ENCODE peak calls at places on chromosome 9, in seven cellular contexts. Q is psoas muscle, R is astrocyte, D is GM23338, U is endothelial cell of umbilical vein, E is hepatocyte, V is ovary. K is an unnamed sample.

GRCh38 chr9:131019387-131020239 is 10.6 kb downstream of the LAMC3 start:
- DNase-seq in U (no peak), E (peak), V (no peak), R (no peak), Q (no peak), D (no peak), K (no peak)

GRCh38 chr9:71691036-71691435 is 77.3 kb downstream of the CEMIP2 start:
- DNase-seq in R (no peak), Q (no peak), E (no peak), V (no peak), U (no peak), D (no peak), K (no peak)

GRCh38 chr9:38687389-38687842 is 32.5 kb downstream of the FAM240B start:
- DNase-seq in U (no peak), Q (peak), V (no peak), R (peak), E (peak), D (peak), K (peak)

GRCh38 chr9:112377087-112377486 is 2.8 kb upstream of the HSDL2 start:
- DNase-seq in D (no peak), V (no peak), E (no peak), Q (no peak), U (no peak), R (no peak), K (no peak)

GRCh38 chr9:131873361-131873760 is 133.5 kb upstream of the RAPGEF1 start:
- DNase-seq in R (no peak), Q (no peak), D (no peak), U (no peak), E (no peak), V (no peak), K (no peak)

GRCh38 chr9:21866302-21866701 is 63.9 kb downstream of the MTAP start:
- DNase-seq in D (no peak), E (no peak), Q (no peak), R (no peak), U (no peak), V (no peak), K (no peak)

GRCh38 chr9:124447297-124447661 is 3.0 kb upstream of the ADGRD2 start:
- DNase-seq in V (no peak), R (no peak), E (no peak), D (no peak), Q (no peak), U (no peak), K (no peak)

GRCh38 chr9:69213647-69214046 is 39.6 kb downstream of the TJP2 start:
- DNase-seq in U (no peak), Q (no peak), E (no peak), R (no peak), V (no peak), D (no peak), K (no peak)

GRCh38 chr9:109245300-109245897 is 75.5 kb downstream of the EPB41L4B start:
- DNase-seq in D (no peak), U (peak), Q (no peak), E (no peak), V (no peak), R (no peak), K (no peak)

GRCh38 chr9:21695874-21696341 is 106.5 kb upstream of the MTAP start:
- DNase-seq in E (no peak), Q (no peak), D (no peak), R (no peak), V (no peak), U (no peak), K (no peak)

GRCh38 chr9:125768803-125769202 is 21.6 kb downstream of the PBX3 start:
- DNase-seq in R (no peak), V (no peak), Q (no peak), D (no peak), E (no peak), U (no peak), K (no peak)

GRCh38 chr9:123344273-123345096 is 11.5 kb upstream of the CRB2 start:
- DNase-seq in Q (no peak), D (no peak), U (no peak), E (no peak), R (no peak), V (no peak), K (no peak)

GRCh38 chr9:72443855-72444254 is 77.6 kb upstream of the TMC1 start:
- DNase-seq in D (no peak), E (no peak), U (no peak), V (no peak), Q (no peak), R (no peak), K (no peak)

GRCh38 chr9:123772374-123772773 is 157.6 kb downstream of the DENND1A start:
- DNase-seq in Q (no peak), E (no peak), U (no peak), V (no peak), D (no peak), R (no peak), K (no peak)

GRCh38 chr9:35669331-35670145 is 4.2 kb upstream of the CA9 start:
- DNase-seq in V (no peak), D (no peak), E (peak), Q (no peak), R (peak), U (no peak), K (peak)

GRCh38 chr9:106535439-106535838 is 327.5 kb upstream of the ZNF462 start:
- DNase-seq in R (no peak), E (peak), D (peak), U (no peak), Q (no peak), V (no peak), K (no peak)

GRCh38 chr9:118931941-118932340 is 437.3 kb downstream of the BRINP1 start:
- DNase-seq in D (no peak), U (no peak), E (no peak), Q (no peak), R (no peak), V (no peak), K (no peak)

GRCh38 chr9:33289501-33289900 is 815 bp upstream of the NFX1 start:
- DNase-seq in E (peak), V (peak), R (no peak), Q (peak), U (peak), D (peak), K (no peak)

DNA sequence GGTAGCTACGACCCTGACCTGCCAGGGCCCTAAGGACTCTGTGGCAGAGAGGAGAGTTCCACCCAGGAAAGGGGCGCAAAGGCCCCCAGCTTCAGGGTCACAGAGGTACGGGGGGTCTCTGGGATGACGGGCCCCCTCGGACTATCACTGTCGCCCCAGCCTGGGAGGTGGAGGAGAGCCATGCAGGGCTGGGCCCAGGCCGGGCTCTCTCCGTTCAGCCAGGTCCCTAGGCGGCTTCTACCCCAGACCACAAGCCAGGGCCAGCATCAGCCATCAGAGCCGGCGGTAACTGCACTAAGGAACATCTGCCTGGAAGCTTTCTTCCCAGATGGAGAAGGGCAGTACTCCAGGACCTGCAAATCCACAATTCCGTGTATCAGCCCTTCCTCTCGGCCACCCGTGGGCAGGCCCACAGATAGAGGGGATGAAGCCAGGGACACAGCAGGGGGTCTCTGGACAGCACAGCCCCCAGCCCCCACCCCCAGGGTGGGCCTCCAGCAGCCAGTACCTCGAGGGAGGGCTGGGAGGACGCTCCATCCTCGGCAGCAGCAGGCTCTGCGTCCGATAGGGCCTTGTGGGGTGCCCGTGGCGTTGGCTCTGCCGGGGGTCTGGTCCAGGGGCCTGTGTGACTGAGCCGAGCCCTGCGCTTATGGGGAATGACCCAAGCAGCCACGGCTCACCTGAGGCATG is 38.4 kb downstream of the NACC2 start:
- DNase-seq in R (no peak), V (no peak), U (no peak), E (no peak), D (no peak), Q (no peak), K (no peak)
- H3K27ac ChIP-seq in R (no peak), V (no peak), U (no peak), E (no peak), D (peak), Q (no peak), K (peak)

DNA sequence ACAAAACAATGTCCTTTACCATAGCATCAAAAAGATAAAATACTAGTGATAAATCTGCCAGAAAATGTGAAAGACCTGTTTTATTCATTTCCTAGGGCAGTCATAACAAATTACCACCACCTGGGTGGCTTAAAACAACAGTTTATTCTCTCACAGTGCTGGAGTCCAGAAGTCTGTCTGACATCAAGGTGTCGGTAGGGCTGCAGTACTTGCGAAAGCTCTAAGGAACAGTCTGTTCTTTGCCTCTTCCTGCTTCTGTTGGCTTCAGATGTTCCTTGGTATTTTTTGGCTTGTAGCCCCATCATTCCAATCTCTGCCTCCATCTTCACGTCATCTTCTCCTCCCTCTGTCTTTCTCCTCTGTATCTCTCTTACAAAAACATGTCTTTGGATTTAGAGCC is 51.0 kb downstream of the PTPDC1 start:
- DNase-seq in E (peak), U (peak), D (no peak), R (peak), V (no peak), Q (no peak), K (peak)
- TF ChIP-seq CTCF in E (no peak), U (no peak), D (no peak), R (no peak), V (no peak), Q (no peak), K (no peak)

GRCh38 chr9:104868303-104868686 is 59.7 kb downstream of the ABCA1 start:
- DNase-seq in Q (no peak), U (no peak), D (no peak), V (no peak), E (no peak), R (no peak), K (no peak)

GRCh38 chr9:104871961-104872527 is 55.9 kb downstream of the ABCA1 start:
- DNase-seq in R (no peak), V (no peak), U (no peak), D (no peak), E (no peak), Q (no peak), K (no peak)

GRCh38 chr9:104868687-104869404 is 59.1 kb downstream of the ABCA1 start:
- DNase-seq in Q (peak), U (peak), D (peak), R (peak), E (peak), V (peak), K (peak)

GRCh38 chr9:104872959-104873850 is 54.8 kb downstream of the ABCA1 start:
- DNase-seq in D (peak), Q (peak), E (peak), V (peak), U (peak), R (peak), K (peak)

GRCh38 chr9:104869801-104870200 is 58.2 kb downstream of the ABCA1 start:
- DNase-seq in E (no peak), Q (no peak), D (no peak), U (no peak), R (peak), V (no peak), K (no peak)
- H3K27ac ChIP-seq in E (peak), Q (peak), D (no peak), U (no peak), R (peak), V (no peak), K (peak)

GRCh38 chr9:104334549-104334948 is 169.5 kb upstream of the OR13F1 start:
- DNase-seq in R (no peak), E (peak), D (no peak), V (no peak), Q (no peak), U (no peak), K (no peak)
- TF ChIP-seq CTCF in R (no peak), E (no peak), D (no peak), V (no peak), Q (no peak), U (no peak), K (no peak)

DNA sequence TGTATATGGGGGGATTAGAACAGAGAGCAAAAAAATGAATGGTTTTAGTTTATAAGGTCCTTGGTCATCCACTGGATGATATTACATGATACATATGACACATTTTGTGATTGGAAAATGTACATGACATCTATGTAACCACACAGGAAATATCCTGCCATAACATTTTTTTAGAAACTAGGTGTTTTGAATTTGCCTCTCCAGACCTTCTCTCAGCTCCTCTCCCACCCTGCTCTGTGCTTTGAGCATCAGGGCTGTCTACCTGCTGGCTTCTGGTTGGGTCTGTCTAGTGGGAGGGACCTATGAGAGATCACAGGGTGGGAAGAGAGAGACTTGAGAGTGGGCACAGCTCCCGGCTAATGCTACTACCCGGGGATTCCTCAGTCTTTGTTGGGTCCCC is 24.4 kb downstream of the AKNA start:
- DNase-seq in U (no peak), R (no peak), V (no peak), E (no peak), Q (no peak), D (no peak), K (no peak)
- H3K27ac ChIP-seq in U (no peak), R (no peak), V (no peak), E (no peak), Q (no peak), D (no peak), K (no peak)

DNA sequence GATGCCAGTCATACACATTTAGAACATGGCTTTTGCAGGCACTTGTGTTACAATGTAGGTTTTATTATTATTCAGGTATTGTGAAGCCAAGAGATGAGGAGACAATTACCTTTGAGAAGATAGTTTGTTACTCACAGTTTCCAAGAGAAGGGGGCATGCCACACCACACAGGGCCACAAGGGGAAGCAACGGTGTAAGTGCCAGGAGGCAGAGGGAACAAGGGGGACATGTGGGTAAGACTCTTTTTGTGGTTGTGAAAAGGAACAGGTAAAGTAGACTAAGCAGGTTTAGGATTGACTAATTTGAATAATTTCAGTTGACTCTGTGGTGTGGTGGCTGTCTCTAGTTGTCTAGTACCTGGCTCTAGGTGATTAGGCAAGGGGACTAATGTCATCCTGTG is 191.2 kb downstream of the TRPM6 start:
- DNase-seq in R (no peak), Q (no peak), E (no peak), V (no peak), D (peak), U (no peak), K (no peak)
- TF ChIP-seq CTCF in R (no peak), Q (no peak), E (no peak), V (no peak), D (peak), U (no peak), K (no peak)

DNA sequence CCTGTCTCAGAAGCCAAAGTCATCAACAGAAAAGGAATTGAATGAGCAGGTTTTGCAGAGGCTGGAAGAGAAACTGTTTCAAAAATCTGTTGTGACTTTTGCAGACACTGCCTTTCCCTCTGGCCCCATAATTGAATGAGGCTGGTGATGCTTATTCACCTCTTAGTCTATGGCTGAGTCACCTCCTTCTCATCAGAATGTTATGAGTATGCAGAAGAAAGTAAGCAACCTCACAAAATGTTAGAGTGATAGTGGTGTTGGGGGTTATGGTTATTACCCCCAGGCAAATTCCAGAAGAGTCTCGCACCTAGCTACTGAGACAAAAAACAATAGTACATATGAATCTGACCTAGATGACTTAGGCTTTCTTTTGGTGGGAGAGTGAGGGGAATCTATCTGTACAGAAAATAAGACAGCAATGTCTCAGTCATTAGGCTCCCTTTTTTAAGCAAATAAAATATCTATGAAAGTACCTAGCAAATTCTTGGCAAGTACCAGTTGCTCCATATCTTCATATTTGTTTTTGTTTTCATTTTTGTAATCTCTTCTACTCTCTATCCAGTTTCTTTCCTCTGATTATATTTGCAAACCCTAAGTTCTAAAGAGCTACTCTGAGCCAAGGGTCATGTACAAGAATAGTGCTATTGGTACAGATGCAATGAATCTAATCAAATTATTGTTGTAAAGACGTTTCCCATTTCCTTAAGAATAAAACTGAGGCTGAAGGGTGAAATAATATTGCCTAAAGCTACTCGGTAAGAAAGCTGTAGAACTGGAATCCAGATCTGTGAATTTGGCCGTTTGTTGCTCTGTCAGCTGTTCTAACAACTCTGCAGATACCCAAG is 498.1 kb upstream of the TNC start:
- DNase-seq in V (no peak), U (no peak), Q (no peak), D (no peak), R (peak), E (no peak), K (peak)
- H3K27ac ChIP-seq in V (no peak), U (no peak), Q (no peak), D (no peak), R (peak), E (no peak), K (peak)

GRCh38 chr9:6197330-6197729 is 18.3 kb upstream of the IL33 start:
- DNase-seq in D (peak), Q (no peak), V (no peak), U (peak), E (peak), R (no peak), K (no peak)
- TF ChIP-seq CTCF in D (peak), Q (peak), V (no peak), U (peak), E (peak), R (peak), K (no peak)

GRCh38 chr9:20315672-20316071 is 306.6 kb downstream of the MLLT3 start:
- DNase-seq in D (no peak), E (peak), U (no peak), R (peak), Q (no peak), V (no peak), K (peak)

GRCh38 chr9:20316372-20316771 is 305.9 kb downstream of the MLLT3 start:
- DNase-seq in Q (no peak), U (no peak), E (no peak), R (no peak), V (no peak), D (no peak), K (no peak)

GRCh38 chr9:20312732-20313131 is 309.6 kb downstream of the MLLT3 start:
- DNase-seq in R (peak), D (no peak), E (no peak), U (no peak), V (no peak), Q (no peak), K (peak)

GRCh38 chr9:20317701-20318100 is 304.6 kb downstream of the MLLT3 start:
- DNase-seq in U (no peak), V (no peak), Q (no peak), D (no peak), E (no peak), R (no peak), K (no peak)

DNA sequence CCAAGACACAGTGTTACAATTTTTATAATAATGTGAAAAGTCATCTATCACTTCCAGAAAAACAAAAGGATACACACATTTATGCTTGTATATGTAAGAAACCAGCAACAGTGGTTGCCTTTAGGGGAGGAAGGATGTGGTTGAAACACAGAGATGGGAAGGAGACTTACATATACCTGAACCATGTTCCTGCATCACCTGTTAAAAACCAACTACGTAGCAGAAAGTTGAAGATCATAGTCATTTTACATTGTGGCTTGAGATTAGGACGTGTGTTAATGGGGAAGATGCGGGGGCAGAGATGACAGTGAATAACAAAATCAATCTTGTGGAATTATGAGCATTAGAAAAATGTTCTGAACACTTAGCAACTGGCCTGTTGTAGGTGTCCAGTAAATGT is 307.3 kb downstream of the MLLT3 start:
- DNase-seq in U (no peak), R (no peak), V (no peak), E (no peak), Q (no peak), D (no peak), K (no peak)
- H3K27ac ChIP-seq in U (no peak), R (no peak), V (no peak), E (no peak), Q (no peak), D (no peak), K (peak)

GRCh38 chr9:91151741-91152095 is 210.0 kb downstream of the AUH start:
- DNase-seq in R (no peak), V (no peak), U (no peak), D (no peak), Q (no peak), E (no peak), K (no peak)
- TF ChIP-seq CTCF in R (no peak), V (no peak), U (no peak), D (no peak), Q (no peak), E (no peak), K (no peak)